ENCODE peak calls at places on chromosomes 16 and 17, in four cellular contexts. F is thyroid gland; C is BJ; Z is CD8-positive, alpha-beta memory T cell. S is an unnamed sample.

GRCh38 chr16:23072084-23072599 is 77.1 kb downstream of the USP31 start:
- DNase-seq in F (peak; percentile 14), C (no peak), Z (no peak), S (peak; percentile 85)

GRCh38 chr17:44745301-44745700 is 13.5 kb upstream of the ADAM11 start:
- DNase-seq in F (no peak), C (no peak), Z (no peak), S (no peak)

GRCh38 chr16:14364386-14365199 is 265.5 kb downstream of the PARN start:
- DNase-seq in F (peak; percentile 72), C (peak; percentile 88), Z (no peak), S (no peak)

GRCh38 chr17:31461227-31461810 is 69.8 kb downstream of the RAB11FIP4 start:
- DNase-seq in F (no peak), C (no peak), Z (no peak), S (no peak)

GRCh38 chr17:44312396-44313104 is 4.1 kb downstream of the RUNDC3A start:
- DNase-seq in F (no peak), C (no peak), Z (no peak), S (no peak)

GRCh38 chr17:48024149-48025039 is 13.2 kb downstream of the COPZ2 start:
- DNase-seq in F (peak; percentile 62), C (no peak), Z (peak; percentile 30), S (peak; percentile 84)

GRCh38 chr17:50137050-50137449 is 7.1 kb upstream of the SAMD14 start:
- DNase-seq in F (no peak), C (no peak), Z (no peak), S (no peak)

GRCh38 chr16:83338941-83339340 is 468.8 kb upstream of the HSBP1 start:
- DNase-seq in F (no peak), C (no peak), Z (no peak), S (no peak)

GRCh38 chr16:48076455-48077012 is 79.3 kb downstream of the ABCC12 start:
- DNase-seq in F (no peak), C (peak; percentile 27), Z (no peak), S (no peak)

GRCh38 chr16:67156146-67156844 is 3.4 kb downstream of the TRADD start:
- DNase-seq in F (no peak), C (no peak), Z (no peak), S (no peak)

DNA sequence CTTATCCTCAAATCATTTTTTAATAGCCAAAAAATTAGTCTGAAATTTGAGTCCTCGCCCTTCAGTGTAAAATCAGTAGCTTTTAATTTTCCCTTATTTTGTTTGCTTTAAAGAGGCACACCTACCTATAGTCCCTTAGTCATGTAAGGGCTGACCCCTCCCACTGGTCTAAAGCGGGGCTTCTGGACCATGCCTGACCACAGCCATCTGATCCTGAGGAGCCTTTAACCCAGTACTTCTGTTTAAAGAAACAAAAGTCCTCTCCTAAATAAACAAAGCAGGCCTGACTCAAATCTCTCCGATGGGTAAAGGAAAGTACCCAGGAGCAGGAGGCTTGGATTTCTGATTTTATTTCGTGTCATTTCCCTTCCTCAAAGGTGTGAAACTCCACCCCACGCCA is 92.0 kb upstream of the CCL2 start:
- DNase-seq in F (no peak), C (no peak), Z (no peak), S (no peak)
- H3K4me3 ChIP-seq in F (no peak overlapping the region), C (no peak overlapping the region), Z (no peak overlapping the region), S (no peak overlapping the region)

GRCh38 chr16:69499541-69500255 is 66.1 kb upstream of the NFAT5 start:
- DNase-seq in F (no peak), C (no peak), Z (no peak), S (no peak)
- H3K4me3 ChIP-seq in F (no peak overlapping the region), C (no peak overlapping the region), Z (no peak overlapping the region), S (no peak overlapping the region)

DNA sequence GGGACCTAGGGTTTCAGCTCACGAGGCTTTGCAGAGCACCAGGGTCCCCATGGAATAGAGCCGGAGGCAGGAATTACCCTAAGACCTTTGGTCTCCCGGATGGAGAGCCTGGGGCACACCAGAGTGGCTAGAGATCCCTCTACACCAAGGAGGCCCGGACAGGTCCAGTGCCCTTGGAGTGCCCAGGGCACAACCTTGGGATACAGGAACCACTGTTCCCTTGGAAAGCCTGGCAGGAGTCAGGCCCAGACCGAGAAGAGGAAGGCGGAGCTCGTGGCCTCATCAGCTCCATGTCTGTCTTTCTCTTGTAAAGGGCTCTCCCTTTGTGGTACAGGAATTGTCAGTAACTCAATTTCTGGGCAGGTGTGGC is 3.8 kb upstream of the DBNDD1 start:
- DNase-seq in F (peak; percentile 25), C (no peak), Z (no peak), S (no peak)
- H3K4me3 ChIP-seq in F (peak overlapping the region; percentile 45), C (peak overlapping the region; percentile 88), Z (peak overlapping the region; percentile 60), S (peak overlapping the region; percentile 60)

DNA sequence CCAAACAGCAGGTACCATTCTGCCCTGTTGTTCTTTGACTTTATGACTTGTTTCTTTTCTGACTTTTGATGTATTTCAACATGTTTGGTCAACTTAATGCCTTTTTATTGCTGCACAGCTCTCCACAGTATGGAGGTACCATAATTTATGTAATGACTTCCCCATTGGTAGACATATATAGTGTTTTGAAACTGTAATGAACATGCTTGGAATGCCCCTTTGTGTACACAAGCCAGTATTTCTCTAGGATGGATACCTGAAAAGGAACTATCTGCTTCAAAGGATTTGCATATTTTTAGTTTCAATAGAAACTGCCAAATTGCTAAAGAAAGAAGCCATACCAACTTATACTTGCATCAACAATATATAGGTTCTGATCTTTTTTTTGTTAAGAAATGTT is 66.1 kb downstream of the NOG start:
- DNase-seq in F (no peak), C (no peak), Z (no peak), S (no peak)
- H3K4me3 ChIP-seq in F (no peak overlapping the region), C (no peak overlapping the region), Z (no peak overlapping the region), S (no peak overlapping the region)

S was measured in aorta.